ENCODE peak calls at places on chromosome 16, in eight cellular contexts. N is neural progenitor cell; R is Peyer's patch; L is SK-N-SH; I is CD8-positive, alpha-beta memory T cell; B is upper lobe of left lung; F is lower lobe of right lung; H is ovary. X is an unnamed sample. For H3K4me1, the result is how much of the 10 kb centered on the place peaks cover.

GRCh38 chr16:61274211-61274610 is 762.0 kb downstream of the CDH8 start:
- DNase-seq in I (no peak), B (no peak), H (no peak), L (no peak), N (no peak), R (no peak), F (no peak), X (no peak)

GRCh38 chr16:3960049-3960809 is 79.7 kb upstream of the CREBBP start:
- DNase-seq in B (no peak), F (no peak), I (no peak), R (no peak), L (no peak), H (no peak), N (peak), X (no peak)

GRCh38 chr16:69930117-69930776 is 20.9 kb upstream of the CLEC18A start:
- DNase-seq in B (peak), I (peak), F (peak), H (peak), N (peak), L (peak), R (peak), X (peak)

GRCh38 chr16:11356573-11357331 is 11.5 kb downstream of the RMI2 start:
- DNase-seq in I (peak), B (peak), N (peak), R (peak), F (peak), L (peak), H (peak), X (peak)

GRCh38 chr16:11916524-11917285 is 949 bp upstream of the GSPT1 start:
- DNase-seq in H (no peak), B (peak), R (peak), L (no peak), N (no peak), F (no peak), I (no peak), X (peak)

GRCh38 chr16:59210955-59211541 is 476.9 kb upstream of the GOT2 start:
- DNase-seq in N (peak), R (no peak), B (no peak), L (no peak), H (peak), I (no peak), F (no peak), X (no peak)

GRCh38 chr16:25030420-25031131 is 15.4 kb upstream of the ARHGAP17 start:
- DNase-seq in N (no peak), B (no peak), L (no peak), I (peak), R (peak), H (no peak), F (no peak), X (no peak)

GRCh38 chr16:80300456-80300855 is 240.3 kb upstream of the DYNLRB2 start:
- DNase-seq in F (no peak), L (no peak), I (no peak), B (no peak), H (no peak), R (no peak), N (no peak), X (no peak)

GRCh38 chr16:56860226-56861020 is 4.6 kb upstream of the SLC12A3 start:
- DNase-seq in B (no peak), R (peak), H (no peak), L (no peak), N (no peak), F (no peak), I (peak), X (peak)

GRCh38 chr16:83272201-83272600 is 535.6 kb upstream of the HSBP1 start:
- DNase-seq in B (no peak), F (no peak), N (no peak), R (no peak), H (no peak), I (no peak), L (no peak), X (no peak)

DNA sequence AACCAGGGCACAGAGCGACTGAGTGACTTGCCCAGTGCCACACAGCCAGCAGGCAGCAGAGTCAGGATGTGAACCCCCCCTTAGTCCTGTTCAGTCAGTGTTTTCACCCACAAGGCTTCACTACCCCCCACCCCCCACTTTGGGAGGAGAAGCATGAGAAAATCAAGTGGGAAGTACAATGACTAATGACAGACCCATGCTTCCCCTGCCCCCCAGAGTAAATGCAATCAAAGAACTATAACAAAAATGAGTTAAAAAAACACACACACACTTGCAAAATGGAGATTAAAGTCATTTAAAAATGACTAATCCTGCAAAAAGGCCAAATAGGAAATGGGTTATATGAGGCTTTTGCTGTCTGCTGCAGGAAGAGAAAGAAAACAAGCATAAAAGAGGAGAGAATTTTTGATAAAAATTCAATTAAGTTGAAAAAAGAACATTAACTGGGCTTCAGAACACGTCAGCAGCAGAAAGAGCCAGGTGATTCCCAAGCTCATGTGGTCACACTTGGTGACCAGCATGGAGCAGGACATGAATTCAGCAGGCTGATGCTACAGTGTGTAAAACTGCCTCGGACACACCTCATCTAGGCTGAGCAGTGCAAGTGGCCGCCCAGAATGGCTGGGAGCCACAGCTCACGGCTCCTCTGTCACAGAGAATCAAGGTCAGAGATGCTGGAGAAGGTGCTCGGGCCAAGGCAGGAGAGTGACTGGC is 212.3 kb downstream of the ZNF423 start:
- DNase-seq in N (no peak), I (no peak), F (no peak), L (no peak), B (no peak), H (no peak), R (no peak), X (no peak)
- H3K4me3 ChIP-seq in N (no peak), I (no peak), F (no peak), L (peak), B (no peak), H (no peak), R (no peak), X (no peak)

DNA sequence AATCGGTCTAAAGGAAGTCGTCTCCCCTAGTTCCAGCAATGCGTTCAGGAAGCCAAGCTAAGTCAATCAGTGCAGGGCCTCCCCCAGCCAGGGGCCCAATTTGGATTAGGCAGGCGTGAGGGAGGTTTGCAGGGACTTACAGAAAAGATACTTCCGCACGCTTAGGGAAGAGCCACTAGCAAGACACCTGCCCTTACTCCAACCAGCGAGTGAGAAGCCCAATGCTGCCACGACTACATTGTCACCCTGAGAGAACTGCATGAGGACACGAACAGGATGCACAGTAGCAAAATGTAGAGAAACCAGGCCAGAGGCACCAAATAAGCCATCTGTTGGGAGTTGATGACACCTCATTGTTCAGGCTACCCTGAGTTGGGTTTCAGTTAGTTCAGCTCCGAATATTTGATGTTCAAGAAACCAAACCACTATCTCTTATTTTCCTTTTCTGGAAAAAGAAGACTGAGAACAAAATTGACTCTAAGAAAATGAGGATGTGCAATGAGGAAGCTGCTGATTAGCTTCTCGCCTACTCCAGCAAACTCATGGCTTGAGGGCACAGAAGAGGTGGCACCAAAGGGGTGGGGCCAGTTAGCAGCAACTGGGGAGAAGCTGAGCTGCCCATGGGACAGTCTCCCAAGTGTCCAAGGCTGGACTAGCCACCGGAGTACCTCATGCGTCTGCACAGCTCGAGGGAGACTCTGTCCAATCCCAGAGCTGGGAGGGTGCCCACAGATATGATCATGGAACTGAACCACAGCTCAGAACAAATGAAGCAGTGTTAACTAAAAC is 29.3 kb downstream of the TK2 start:
- DNase-seq in L (no peak), N (no peak), F (peak), I (no peak), H (no peak), B (peak), R (no peak), X (no peak)
- H3K4me1 ChIP-seq in L (under half), N (under half), F (half or more), I (half or more), H (under half), B (half or more), R (under half), X (under half)

DNA sequence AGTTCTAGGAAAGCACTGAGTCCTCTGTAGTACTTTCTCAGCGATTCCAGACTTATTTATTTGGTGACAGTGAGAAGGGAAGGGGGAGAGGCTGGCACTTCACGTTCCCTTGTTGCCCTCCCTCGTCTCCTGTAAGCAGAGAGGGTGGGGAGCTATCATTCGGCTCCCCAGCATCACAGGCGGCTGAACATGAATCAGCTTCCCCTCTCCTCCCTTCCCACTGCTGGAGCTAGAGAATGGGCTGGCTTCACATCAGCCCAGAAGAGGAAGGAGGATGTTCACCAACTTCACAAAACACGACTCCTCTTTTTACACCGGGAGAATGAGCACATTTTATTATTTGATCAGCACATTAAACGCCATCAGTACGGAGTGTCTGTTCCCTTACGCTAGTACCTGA is 6.7 kb upstream of the CMIP start:
- DNase-seq in N (no peak), L (no peak), I (no peak), H (no peak), F (no peak), R (no peak), B (no peak), X (no peak)
- H3K4me3 ChIP-seq in N (no peak), L (no peak), I (no peak), H (no peak), F (no peak), R (no peak), B (no peak), X (no peak)

GRCh38 chr16:21659124-21659523 is 4.6 kb upstream of the OTOA start:
- DNase-seq in F (no peak), B (no peak), H (no peak), L (no peak), I (no peak), N (no peak), R (no peak), X (no peak)
- H3K4me1 ChIP-seq in F (under half), B (under half), H (under half), L (under half), I (under half), N (under half), R (under half), X (under half)

DNA sequence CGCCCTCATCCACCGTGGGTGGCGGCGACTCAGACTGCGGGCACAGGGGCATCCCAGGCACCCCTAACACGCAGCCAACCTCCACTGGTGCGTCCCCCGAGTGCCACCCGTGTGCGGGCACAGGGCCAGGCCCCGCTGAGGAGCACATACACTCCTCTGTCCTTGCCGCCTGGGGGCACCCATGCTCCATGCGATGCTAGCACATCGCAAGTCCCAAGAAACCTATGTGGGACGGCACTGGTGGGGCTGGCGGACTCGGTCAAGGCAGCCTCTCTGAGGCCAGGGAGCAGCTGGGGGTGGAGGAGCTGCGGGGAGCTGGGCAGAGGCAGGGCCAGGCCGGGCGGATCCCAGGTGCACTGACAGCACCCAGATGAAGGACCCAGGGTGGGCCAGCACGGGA is 4.0 kb downstream of the ZNF598 start:
- DNase-seq in F (no peak), R (no peak), I (no peak), H (peak), L (no peak), N (no peak), B (no peak), X (no peak)
- H3K4me3 ChIP-seq in F (no peak), R (no peak), I (no peak), H (no peak), L (no peak), N (no peak), B (no peak), X (no peak)

GRCh38 chr16:27238016-27238587 is 30.5 kb downstream of the NSMCE1 start:
- DNase-seq in F (peak), B (peak), N (no peak), L (no peak), R (peak), H (no peak), I (no peak), X (no peak)

GRCh38 chr16:27239906-27240655 is 28.5 kb downstream of the NSMCE1 start:
- DNase-seq in B (peak), N (no peak), H (peak), L (no peak), F (peak), R (peak), I (no peak), X (no peak)

GRCh38 chr16:27239026-27239425 is 29.5 kb downstream of the NSMCE1 start:
- DNase-seq in F (peak), N (no peak), B (peak), R (peak), I (no peak), L (no peak), H (no peak), X (no peak)

GRCh38 chr16:27237229-27238015 is 31.1 kb downstream of the NSMCE1 start:
- DNase-seq in I (peak), L (peak), R (peak), B (peak), N (peak), H (no peak), F (peak), X (no peak)

DNA sequence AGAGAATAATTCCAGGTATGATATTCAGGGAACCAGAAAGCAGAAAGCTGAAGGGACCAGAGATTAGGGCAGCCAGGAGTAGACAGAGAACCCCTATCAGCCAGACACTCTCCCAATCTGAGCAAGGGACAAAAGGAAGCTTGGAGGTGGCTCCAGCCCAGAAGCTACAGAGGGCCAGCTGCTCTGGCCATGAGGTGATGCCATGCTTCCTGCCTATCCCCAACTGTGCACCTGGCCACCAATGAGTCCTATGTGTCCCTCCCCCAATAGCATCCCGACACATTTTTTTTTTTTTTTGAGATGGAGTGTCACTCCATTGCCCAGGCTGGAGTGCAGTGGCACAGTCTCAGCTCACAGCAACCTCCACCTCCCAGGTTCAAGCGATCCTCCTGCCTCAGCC is 30.0 kb downstream of the NSMCE1 start:
- DNase-seq in L (no peak), N (no peak), H (no peak), R (peak), I (no peak), B (peak), F (peak), X (no peak)
- H3K4me1 ChIP-seq in L (under half), N (under half), H (under half), R (under half), I (half or more), B (half or more), F (half or more), X (under half)

GRCh38 chr16:89489040-89489721 is 1.2 kb downstream of the ANKRD11 start:
- DNase-seq in B (peak), N (peak), L (peak), R (peak), H (peak), F (peak), I (peak), X (peak)

GRCh38 chr16:89491238-89491869 is 993 bp upstream of the ANKRD11 start:
- DNase-seq in R (no peak), I (no peak), B (no peak), H (no peak), L (peak), N (peak), F (no peak), X (peak)

GRCh38 chr16:89490386-89491237 is at the start of gene ANKRD11:
- DNase-seq in L (peak), B (peak), F (peak), N (peak), H (peak), R (peak), I (peak), X (peak)

GRCh38 chr16:89491974-89492687 is 1.8 kb upstream of the ANKRD11 start:
- DNase-seq in B (no peak), H (no peak), N (no peak), F (no peak), I (no peak), R (no peak), L (peak), X (no peak)

GRCh38 chr16:89489731-89490385 is 503 bp downstream of the ANKRD11 start:
- DNase-seq in H (peak), L (peak), N (no peak), F (peak), I (no peak), B (no peak), R (no peak), X (no peak)
- H3K4me3 ChIP-seq in H (peak), L (peak), N (peak), F (peak), I (no peak), B (peak), R (peak), X (peak)

DNA sequence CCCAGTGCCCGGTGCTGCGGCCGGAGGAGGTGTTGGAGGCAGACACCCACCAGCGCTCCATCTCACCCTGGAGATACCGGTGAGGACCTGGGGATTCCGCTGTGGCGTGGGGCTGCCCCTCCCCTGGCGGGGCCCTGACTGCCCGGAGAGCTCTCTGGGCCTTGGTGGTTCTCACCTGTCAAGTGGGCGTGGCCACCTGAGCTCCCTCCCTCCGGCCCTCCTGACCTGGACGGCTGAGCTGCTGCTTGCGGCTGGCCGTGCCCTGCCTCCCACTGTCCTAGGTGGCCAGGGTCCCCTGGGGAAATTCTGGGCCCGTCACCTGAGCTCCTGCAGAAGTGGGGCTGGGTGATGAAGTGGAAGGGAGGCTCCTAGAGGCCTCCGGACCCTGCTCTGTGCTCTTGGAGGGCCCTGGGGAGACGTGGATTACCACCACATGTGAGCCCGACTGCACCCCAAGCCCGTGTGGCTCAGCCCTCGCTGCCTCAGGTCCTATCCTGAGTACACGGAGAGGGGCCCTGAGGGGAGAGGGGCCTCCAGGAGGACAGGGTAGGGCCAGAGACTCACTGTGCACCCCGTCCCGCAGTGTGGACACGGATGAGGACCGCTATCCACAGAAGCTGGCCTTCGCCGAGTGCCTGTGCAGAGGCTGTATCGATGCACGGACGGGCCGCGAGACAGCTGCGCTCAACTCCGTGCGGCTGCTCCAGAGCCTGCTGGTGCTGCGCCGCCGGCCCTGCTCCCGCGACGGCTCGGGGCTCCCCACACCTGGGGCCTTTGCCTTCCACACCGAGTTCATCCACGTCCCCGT is 1.1 kb downstream of the IL17C start:
- DNase-seq in I (no peak), F (peak), R (peak), H (no peak), L (peak), B (peak), N (peak), X (peak)
- H3K4me1 ChIP-seq in I (under half), F (under half), R (under half), H (under half), L (under half), B (under half), N (under half), X (under half)

X was measured in Caco-2.